ENCODE peak calls at places on chromosomes 7 and 10, in six cellular contexts. P is hepatic stellate cell, U is AG08395, V is C1 segment of cervical spinal cord, B is body of pancreas, N is transverse colon. F is an unnamed sample.

GRCh38 chr10:15718495-15719061 is 1.1 kb downstream of the ITGA8 start:
- DNase-seq in P (no peak), U (no peak), N (no peak), V (no peak), B (no peak), F (peak; percentile 65)

GRCh38 chr10:58351616-58352578 is 17.1 kb downstream of the UBE2D1 start:
- DNase-seq in P (no peak), N (no peak), V (peak; percentile 3), U (no peak), B (no peak), F (no peak)

GRCh38 chr7:51316262-51316665 is 345 bp downstream of the COBL start:
- DNase-seq in U (no peak), V (no peak), B (peak; percentile 71), N (peak; percentile 55), P (no peak), F (no peak)

GRCh38 chr7:32163141-32163806 is 93.1 kb upstream of the PDE1C start:
- DNase-seq in B (peak; percentile 44), U (peak; percentile 86), V (no peak), P (peak; percentile 43), N (peak; percentile 26), F (no peak)

GRCh38 chr7:14858410-14858809 is 44.1 kb downstream of the DGKB start:
- DNase-seq in P (no peak), V (no peak), N (no peak), B (no peak), U (no peak), F (no peak)

GRCh38 chr10:62903828-62904227 is 87.7 kb upstream of the EGR2 start:
- DNase-seq in B (no peak), P (no peak), U (peak; percentile 63), V (no peak), N (no peak), F (peak; percentile 89)

GRCh38 chr10:102564209-102564834 is 60.5 kb downstream of the SUFU start:
- DNase-seq in P (no peak), V (no peak), N (no peak), B (no peak), U (no peak), F (no peak)

GRCh38 chr10:99466632-99467031 is 36.2 kb upstream of the GOT1 start:
- DNase-seq in U (no peak), V (no peak), N (peak; percentile 13), P (no peak), B (no peak), F (no peak)

GRCh38 chr7:21767300-21767900 is 178.3 kb downstream of the CDCA7L start:
- DNase-seq in N (peak; percentile 24), B (peak; percentile 24), V (no peak), U (peak; percentile 21), P (peak; percentile 8), F (peak; percentile 63)

GRCh38 chr10:123666318-123667291 is at the start of gene GPR26:
- DNase-seq in N (no peak), V (no peak), P (no peak), U (peak; percentile 36), B (no peak), F (no peak)

GRCh38 chr7:142796501-142797341 is 26.0 kb downstream of the PRSS2 start:
- DNase-seq in P (no peak), B (no peak), V (no peak), N (no peak), U (no peak), F (no peak)

GRCh38 chr10:15106352-15107013 is 9.3 kb downstream of the RPP38 start:
- DNase-seq in N (peak; percentile 82), V (peak; percentile 16), U (peak; percentile 73), P (peak; percentile 67), B (peak; percentile 74), F (peak; percentile 87)

GRCh38 chr7:12518920-12519681 is 51.4 kb upstream of the SCIN start:
- DNase-seq in U (peak; percentile 3), P (peak; percentile 13), N (no peak), V (no peak), B (no peak), F (peak; percentile 44)

GRCh38 chr10:65320256-65321026 is 1605.4 kb upstream of the LRRTM3 start:
- DNase-seq in U (no peak), N (no peak), V (no peak), P (no peak), B (no peak), F (no peak)

GRCh38 chr7:143130541-143130940 is 1.3 kb upstream of the PIP start:
- DNase-seq in U (no peak), B (no peak), V (no peak), N (no peak), P (no peak), F (no peak)

GRCh38 chr7:136857573-136857972 is 10.9 kb upstream of the CHRM2 start:
- DNase-seq in V (no peak), P (no peak), B (no peak), U (peak; percentile 30), N (no peak), F (peak; percentile 34)

GRCh38 chr10:119542990-119543813 is 683 bp upstream of the RGS10 start:
- DNase-seq in B (peak; percentile 26), U (peak; percentile 58), N (peak; percentile 66), P (peak; percentile 59), V (no peak), F (peak; percentile 88)

GRCh38 chr10:125209591-125210373 is 49.4 kb upstream of the CTBP2 start:
- DNase-seq in B (no peak), P (peak; percentile 42), V (no peak), U (peak; percentile 54), N (no peak), F (no peak)

GRCh38 chr7:22179442-22179879 is 177.5 kb downstream of the RAPGEF5 start:
- DNase-seq in B (no peak), U (no peak), P (no peak), N (no peak), V (no peak), F (peak; percentile 78)

GRCh38 chr7:116706668-116707126 is 34.7 kb downstream of the MET start:
- DNase-seq in V (no peak), N (no peak), B (no peak), P (no peak), U (peak; percentile 49), F (no peak)

GRCh38 chr10:12785338-12785934 is 216.1 kb downstream of the CCDC3 start:
- DNase-seq in P (no peak), V (no peak), B (no peak), U (no peak), N (no peak), F (no peak)

GRCh38 chr10:7409732-7410168 is 1.1 kb downstream of the SFMBT2 start:
- DNase-seq in N (no peak), P (no peak), V (no peak), B (no peak), U (no peak), F (no peak)

GRCh38 chr7:123096976-123097375 is 101.5 kb upstream of the TAS2R16 start:
- DNase-seq in U (no peak), V (no peak), P (no peak), N (no peak), B (no peak), F (no peak)

GRCh38 chr10:44958196-44958896 is 1.3 kb upstream of the RASSF4 start:
- DNase-seq in B (peak; percentile 59), P (peak; percentile 64), N (no peak), U (peak; percentile 71), V (no peak), F (peak; percentile 12)

GRCh38 chr7:87475359-87476178 is at the start of gene ABCB4:
- DNase-seq in P (no peak), U (peak; percentile 14), N (peak; percentile 10), B (no peak), V (no peak), F (peak; percentile 45)

GRCh38 chr10:116324951-116325635 is 845 bp downstream of the CCDC172 start:
- DNase-seq in U (no peak), V (no peak), B (no peak), N (no peak), P (no peak), F (no peak)